ENCODE peak calls at places on chromosomes 4 and X, in seven cellular contexts. One of them, this sample, is unnamed.

GRCh38 chr4:73197220-73197619 is 61.4 kb downstream of the ANKRD17 start:
- DNase-seq in choroid plexus epithelial cell: peak; percentile 47
- DNase-seq in thyroid gland: no peak
- DNase-seq in GM23338: no peak
- DNase-seq in AG08396: no peak
- DNase-seq in sigmoid colon: no peak
- DNase-seq in HFF-Myc: no peak
- DNase-seq in this sample: no peak

GRCh38 chr4:26174033-26174432 is 146.8 kb upstream of the RBPJ start:
- DNase-seq in choroid plexus epithelial cell: no peak
- DNase-seq in thyroid gland: no peak
- DNase-seq in GM23338: no peak
- DNase-seq in AG08396: no peak
- DNase-seq in sigmoid colon: no peak
- DNase-seq in HFF-Myc: no peak
- DNase-seq in this sample: no peak

GRCh38 chrX:129925305-129926092 is 19.5 kb downstream of the UTP14A start:
- DNase-seq in choroid plexus epithelial cell: peak; percentile 91
- DNase-seq in thyroid gland: peak; percentile 65
- DNase-seq in GM23338: peak; percentile 75
- DNase-seq in AG08396: peak; percentile 63
- DNase-seq in sigmoid colon: peak; percentile 82
- DNase-seq in HFF-Myc: peak; percentile 38
- DNase-seq in this sample: peak; percentile 65

GRCh38 chrX:106415276-106415895 is 196.4 kb upstream of the RADX start:
- DNase-seq in choroid plexus epithelial cell: peak; percentile 50
- DNase-seq in thyroid gland: no peak
- DNase-seq in GM23338: peak; percentile 48
- DNase-seq in AG08396: peak; percentile 18
- DNase-seq in sigmoid colon: no peak
- DNase-seq in HFF-Myc: no peak
- DNase-seq in this sample: peak; percentile 39

GRCh38 chr4:75629239-75629638 is 1.1 kb downstream of the CDKL2 start:
- DNase-seq in choroid plexus epithelial cell: no peak
- DNase-seq in thyroid gland: no peak
- DNase-seq in GM23338: no peak
- DNase-seq in AG08396: no peak
- DNase-seq in sigmoid colon: no peak
- DNase-seq in HFF-Myc: no peak
- DNase-seq in this sample: no peak

GRCh38 chrX:136168929-136169735 is 21.8 kb downstream of the FHL1 start:
- DNase-seq in choroid plexus epithelial cell: peak; percentile 93
- DNase-seq in thyroid gland: peak; percentile 61
- DNase-seq in GM23338: peak; percentile 85
- DNase-seq in AG08396: peak; percentile 79
- DNase-seq in sigmoid colon: peak; percentile 90
- DNase-seq in HFF-Myc: peak; percentile 90
- DNase-seq in this sample: no peak

GRCh38 chr4:53997901-53998300 is 66.5 kb downstream of the CHIC2 start:
- DNase-seq in choroid plexus epithelial cell: no peak
- DNase-seq in thyroid gland: no peak
- DNase-seq in GM23338: no peak
- DNase-seq in AG08396: no peak
- DNase-seq in sigmoid colon: no peak
- DNase-seq in HFF-Myc: no peak
- DNase-seq in this sample: no peak

GRCh38 chrX:16119353-16120220 is 3.8 kb upstream of the GRPR start:
- DNase-seq in choroid plexus epithelial cell: no peak
- DNase-seq in thyroid gland: no peak
- DNase-seq in GM23338: no peak
- DNase-seq in AG08396: no peak
- DNase-seq in sigmoid colon: no peak
- DNase-seq in HFF-Myc: no peak
- DNase-seq in this sample: peak; percentile 17

GRCh38 chr4:186449954-186450353 is 105.4 kb downstream of the MTNR1A start:
- DNase-seq in choroid plexus epithelial cell: no peak
- DNase-seq in thyroid gland: no peak
- DNase-seq in GM23338: no peak
- DNase-seq in AG08396: no peak
- DNase-seq in sigmoid colon: no peak
- DNase-seq in HFF-Myc: no peak
- DNase-seq in this sample: no peak

GRCh38 chrX:129760155-129760554 is 19.6 kb upstream of the SASH3 start:
- DNase-seq in choroid plexus epithelial cell: no peak
- DNase-seq in thyroid gland: peak; percentile 28
- DNase-seq in GM23338: no peak
- DNase-seq in AG08396: no peak
- DNase-seq in sigmoid colon: no peak
- DNase-seq in HFF-Myc: no peak
- DNase-seq in this sample: no peak

GRCh38 chr4:125010776-125011503 is 298.4 kb upstream of the ANKRD50 start:
- DNase-seq in choroid plexus epithelial cell: no peak
- DNase-seq in thyroid gland: no peak
- DNase-seq in GM23338: peak; percentile 73
- DNase-seq in AG08396: no peak
- DNase-seq in sigmoid colon: no peak
- DNase-seq in HFF-Myc: no peak
- DNase-seq in this sample: no peak